ENCODE peak calls at places on chromosomes 11 and 22, in seven cellular contexts. A, N, L, Q, R, T and B are unnamed samples.

GRCh38 chr22:28250036-28250695 is 331.1 kb upstream of the PITPNB start:
- DNase-seq in R (no peak), T (peak; percentile 74), A (no peak), N (no peak), L (no peak), Q (no peak), B (no peak)

GRCh38 chr11:68998390-68998911 is 14.6 kb downstream of the MRGPRF start:
- DNase-seq in L (no peak), T (peak; percentile 21), R (peak; percentile 72), A (peak; percentile 56), N (no peak), Q (peak; percentile 24), B (no peak)

GRCh38 chr11:110121204-110121603 is 28.0 kb downstream of the ZC3H12C start:
- DNase-seq in L (peak; percentile 59), N (no peak), R (peak; percentile 45), Q (no peak), A (peak; percentile 73), T (peak; percentile 74), B (no peak)

GRCh38 chr11:44812971-44813370 is 86.2 kb downstream of the TSPAN18 start:
- DNase-seq in L (no peak), Q (no peak), T (no peak), N (no peak), A (no peak), R (no peak), B (no peak)

GRCh38 chr11:131025020-131025419 is 108.7 kb upstream of the SNX19 start:
- DNase-seq in R (peak; percentile 61), N (no peak), L (peak; percentile 52), T (peak; percentile 64), A (peak; percentile 57), Q (no peak), B (peak; percentile 42)

GRCh38 chr22:24514241-24515024 is 19.3 kb downstream of the UPB1 start:
- DNase-seq in A (no peak), L (no peak), T (no peak), N (no peak), R (no peak), Q (peak; percentile 25), B (no peak)

GRCh38 chr11:77560605-77561004 is 29.1 kb upstream of the AQP11 start:
- DNase-seq in L (peak; percentile 75), N (peak; percentile 19), A (no peak), Q (no peak), T (peak; percentile 59), R (peak; percentile 42), B (peak; percentile 31)

GRCh38 chr11:7892751-7893356 is 38.2 kb downstream of the OR10A6 start:
- DNase-seq in R (peak; percentile 73), Q (no peak), A (peak; percentile 79), T (peak; percentile 52), L (peak; percentile 49), N (no peak), B (peak; percentile 57)

GRCh38 chr11:66467034-66467659 is 442 bp downstream of the PELI3 start:
- DNase-seq in N (no peak), A (peak; percentile 41), R (peak; percentile 18), L (peak; percentile 31), T (peak; percentile 27), Q (peak; percentile 45), B (no peak)

GRCh38 chr22:48715511-48715910 is 1112.2 kb downstream of the BRD1 start:
- DNase-seq in R (no peak), A (no peak), N (no peak), T (no peak), L (no peak), Q (no peak), B (no peak)

GRCh38 chr11:105673089-105673488 is 63.2 kb downstream of the GRIA4 start:
- DNase-seq in N (no peak), L (peak; percentile 29), R (peak; percentile 59), T (peak; percentile 56), Q (no peak), A (peak; percentile 59), B (peak; percentile 36)

GRCh38 chr11:21565283-21565682 is 627.6 kb upstream of the ANO5 start:
- DNase-seq in T (no peak), A (no peak), L (no peak), N (no peak), R (no peak), Q (no peak), B (no peak)

GRCh38 chr11:111836766-111837165 is 34.6 kb downstream of the ALG9 start:
- DNase-seq in R (no peak), N (no peak), L (no peak), A (peak; percentile 39), T (peak; percentile 36), Q (no peak), B (no peak)

GRCh38 chr11:17153759-17154158 is 54.0 kb downstream of the PIK3C2A start:
- DNase-seq in N (no peak), A (no peak), T (no peak), L (no peak), Q (no peak), R (no peak), B (no peak)

GRCh38 chr11:62409831-62410230 is 9.0 kb upstream of the SCGB1A1 start:
- DNase-seq in L (no peak), R (no peak), T (no peak), A (no peak), N (no peak), Q (no peak), B (no peak)

GRCh38 chr11:9716275-9717039 is 52.6 kb downstream of the SWAP70 start:
- DNase-seq in L (peak; percentile 15), T (peak; percentile 92), A (peak; percentile 90), Q (no peak), R (peak; percentile 48), N (no peak), B (no peak)

GRCh38 chr11:64659417-64660144 is 63.4 kb downstream of the NRXN2 start:
- DNase-seq in R (peak; percentile 78), A (peak; percentile 23), L (peak; percentile 93), Q (no peak), T (peak; percentile 90), N (peak; percentile 84), B (peak; percentile 72)

GRCh38 chr22:42595434-42595833 is 19.2 kb downstream of the POLDIP3 start:
- DNase-seq in N (no peak), L (no peak), T (peak; percentile 29), A (peak; percentile 65), Q (no peak), R (peak; percentile 81), B (no peak)

GRCh38 chr22:22709719-22710445 is 65.5 kb downstream of the GGTLC2 start:
- DNase-seq in A (peak; percentile 9), N (no peak), R (no peak), L (no peak), Q (no peak), T (no peak), B (no peak)

GRCh38 chr11:88629496-88629895 is 292.0 kb upstream of the CTSC start:
- DNase-seq in Q (no peak), A (no peak), R (no peak), T (peak; percentile 36), L (peak; percentile 33), N (no peak), B (no peak)

GRCh38 chr11:7514099-7514725 is 413 bp downstream of the PPFIBP2 start:
- DNase-seq in T (no peak), R (no peak), L (no peak), Q (peak; percentile 54), A (no peak), N (no peak), B (no peak)

DNA sequence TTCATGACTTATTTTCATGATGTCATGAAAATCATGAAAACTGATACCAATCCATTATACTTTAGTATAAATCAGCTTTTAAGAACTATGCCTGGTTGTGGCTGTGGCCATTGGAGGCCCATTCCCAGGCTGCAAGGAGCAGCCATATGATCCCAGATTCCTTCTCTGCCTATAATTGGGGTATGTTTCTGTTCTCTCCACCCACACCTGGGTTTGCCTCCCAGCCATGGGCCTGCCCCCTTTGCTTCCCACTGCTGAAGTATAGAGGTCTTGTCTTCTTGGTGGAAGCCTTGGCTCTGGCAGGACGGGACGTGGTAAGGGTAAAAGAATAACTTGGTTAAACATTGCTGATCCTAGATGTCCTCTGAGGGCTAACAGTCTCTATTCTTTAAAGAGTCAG is 2.3 kb downstream of the MICAL2 start:
- DNase-seq in T (no peak), L (no peak), Q (no peak), A (no peak), R (no peak), N (no peak), B (no peak)
- H3K4me3 ChIP-seq in T (no peak overlapping the region), L (no peak overlapping the region), Q (no peak overlapping the region), A (peak overlapping the region; percentile 11), R (peak overlapping the region; percentile 1), N (no peak overlapping the region), B (no peak overlapping the region)

DNA sequence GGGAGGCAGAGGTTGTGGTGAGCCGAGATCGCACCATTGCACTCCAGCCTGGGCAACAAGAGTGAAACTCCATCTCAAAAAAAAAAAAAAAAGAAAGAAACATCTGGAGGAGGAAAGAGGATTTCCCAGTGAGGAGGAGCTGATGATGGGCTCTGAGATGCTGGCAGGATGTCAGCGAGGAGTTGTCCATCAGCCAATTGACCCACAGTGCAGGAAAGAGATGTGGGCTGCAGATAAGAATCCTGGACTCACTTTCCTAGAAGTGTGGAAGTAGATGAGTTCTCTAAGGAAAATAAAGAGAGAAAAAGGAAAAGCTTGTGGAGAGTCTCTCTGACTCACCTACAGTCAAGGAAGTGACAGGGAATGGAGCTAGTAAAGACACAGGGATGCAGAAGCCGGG is 9.7 kb downstream of the IZUMO1R start:
- DNase-seq in Q (no peak), A (no peak), L (no peak), N (no peak), T (no peak), R (no peak), B (no peak)
- TF ChIP-seq CTCF in Q (no peak), A (no peak), L (no peak), N (no peak), T (no peak), R (no peak), B (no peak)

GRCh38 chr11:129145276-129145675 is 46.8 kb downstream of the ARHGAP32 start:
- DNase-seq in R (peak; percentile 10), A (no peak), Q (no peak), T (peak; percentile 23), N (no peak), L (no peak), B (no peak)

GRCh38 chr11:129144256-129144655 is 47.9 kb downstream of the ARHGAP32 start:
- DNase-seq in R (no peak), L (no peak), N (no peak), T (peak; percentile 70), Q (no peak), A (peak; percentile 5), B (no peak)

GRCh38 chr11:129141748-129142475 is 50.2 kb downstream of the ARHGAP32 start:
- DNase-seq in N (no peak), T (peak; percentile 69), Q (no peak), L (no peak), A (peak; percentile 23), R (no peak), B (no peak)

GRCh38 chr11:129146196-129146595 is 45.9 kb downstream of the ARHGAP32 start:
- DNase-seq in L (no peak), T (peak; percentile 32), R (peak; percentile 36), N (no peak), A (no peak), Q (no peak), B (no peak)

DNA sequence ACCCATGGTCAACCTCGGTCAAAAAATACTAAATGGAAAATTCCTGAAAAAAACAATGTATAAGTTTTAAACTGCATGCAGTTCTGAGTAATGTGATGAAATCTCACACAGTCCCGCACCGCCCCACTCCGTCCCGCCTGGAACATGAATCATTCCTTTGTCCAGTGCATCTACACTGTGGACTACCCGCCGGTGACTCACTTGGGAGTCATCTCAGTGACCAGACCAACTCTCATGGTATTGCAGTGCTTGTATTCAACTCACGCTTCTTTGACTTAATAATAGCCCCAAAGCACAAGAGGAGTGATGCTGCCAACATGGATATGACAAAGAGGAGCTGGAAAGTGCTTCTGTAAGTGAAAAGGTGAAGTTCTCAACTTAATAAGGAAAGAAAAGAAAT is 48.8 kb downstream of the ARHGAP32 start:
- DNase-seq in L (peak; percentile 98), T (peak; percentile 100), R (peak; percentile 98), Q (peak; percentile 81), N (peak; percentile 96), A (peak; percentile 95), B (peak; percentile 89)
- H3K4me3 ChIP-seq in L (no peak overlapping the region), T (peak overlapping the region; percentile 44), R (peak overlapping the region; percentile 28), Q (no peak overlapping the region), N (no peak overlapping the region), A (no peak overlapping the region), B (no peak overlapping the region)

GRCh38 chr11:118166641-118167040 is 9.8 kb downstream of the SCN2B start:
- DNase-seq in A (no peak), Q (no peak), N (no peak), R (no peak), L (no peak), T (no peak), B (no peak)
- TF ChIP-seq CTCF in A (no peak), Q (no peak), N (no peak), R (no peak), L (no peak), T (no peak), B (no peak)